ENCODE peak calls at places on chromosome 2, in ten cellular contexts. F is neural progenitor cell; N is PC-3; Q is CD8-positive, alpha-beta T cell; J is WERI-Rb-1; K is AG04450; G is dorsolateral prefrontal cortex; L is A549; B is keratinocyte; O is IMR-90. X is an unnamed sample.

GRCh38 chr2:10000541-10000940 is 42.8 kb upstream of the KLF11 start:
- DNase-seq in J (no peak), Q (no peak), G (peak), B (no peak), L (no peak), K (no peak), O (no peak), N (no peak), F (no peak), X (no peak)

GRCh38 chr2:121696410-121696930 is 40.2 kb downstream of the NIFK start:
- DNase-seq in B (no peak), G (no peak), Q (no peak), L (no peak), K (no peak), O (no peak), J (no peak), N (no peak), F (no peak), X (no peak)

GRCh38 chr2:65974067-65974723 is 460.7 kb upstream of the MEIS1 start:
- DNase-seq in B (no peak), N (peak), G (no peak), J (no peak), L (no peak), Q (no peak), K (no peak), O (no peak), F (no peak), X (no peak)

GRCh38 chr2:27148801-27149439 is at the start of gene TCF23:
- DNase-seq in O (no peak), G (no peak), K (no peak), B (no peak), J (no peak), N (no peak), Q (no peak), F (no peak), L (no peak), X (no peak)

GRCh38 chr2:191178066-191178701 is 27.4 kb upstream of the STAT4 start:
- DNase-seq in O (no peak), N (no peak), G (no peak), Q (no peak), K (no peak), F (no peak), J (no peak), B (no peak), L (no peak), X (no peak)

GRCh38 chr2:149236413-149236812 is 94.0 kb upstream of the LYPD6 start:
- DNase-seq in F (no peak), J (no peak), O (no peak), K (no peak), G (no peak), B (no peak), Q (no peak), L (no peak), N (no peak), X (no peak)

GRCh38 chr2:20565101-20565622 is 85.7 kb downstream of the HS1BP3 start:
- DNase-seq in L (no peak), N (no peak), B (no peak), J (no peak), F (no peak), G (no peak), O (no peak), Q (no peak), K (no peak), X (no peak)

GRCh38 chr2:233400341-233400740 is 46.0 kb downstream of the DGKD start:
- DNase-seq in K (no peak), L (no peak), B (no peak), F (no peak), G (no peak), N (no peak), Q (no peak), J (no peak), O (no peak), X (no peak)

GRCh38 chr2:27915191-27915590 is 24.7 kb downstream of the BABAM2 start:
- DNase-seq in F (no peak), O (no peak), B (no peak), L (no peak), N (no peak), G (no peak), J (no peak), K (no peak), Q (no peak), X (no peak)

GRCh38 chr2:177093384-177093783 is 119.2 kb upstream of the HNRNPA3 start:
- DNase-seq in K (no peak), O (no peak), Q (no peak), B (no peak), J (no peak), N (no peak), L (no peak), G (no peak), F (no peak), X (no peak)

GRCh38 chr2:95232232-95232631 is 24.9 kb downstream of the ZNF892 start:
- DNase-seq in G (no peak), L (no peak), N (peak), O (no peak), B (no peak), F (no peak), J (no peak), Q (no peak), K (no peak), X (no peak)

GRCh38 chr2:121257476-121257831 is 27.5 kb downstream of the TFCP2L1 start:
- DNase-seq in Q (no peak), N (no peak), L (no peak), F (no peak), B (no peak), K (no peak), G (no peak), O (no peak), J (no peak), X (no peak)

GRCh38 chr2:221572180-221572820 is at the start of gene EPHA4:
- DNase-seq in G (peak), F (peak), N (peak), O (peak), B (no peak), K (peak), J (peak), Q (peak), L (peak), X (peak)

GRCh38 chr2:48607307-48608014 is 10.2 kb upstream of the GTF2A1L start:
- DNase-seq in B (no peak), G (peak), Q (no peak), O (peak), J (no peak), N (peak), F (no peak), L (no peak), K (no peak), X (no peak)

GRCh38 chr2:174749793-174750192 is 14.5 kb downstream of the CHRNA1 start:
- DNase-seq in J (no peak), B (no peak), L (no peak), Q (no peak), O (no peak), F (no peak), N (no peak), G (no peak), K (no peak), X (no peak)

GRCh38 chr2:229261599-229261998 is 9.5 kb downstream of the PID1 start:
- DNase-seq in O (no peak), B (no peak), N (no peak), J (no peak), K (no peak), F (no peak), G (no peak), Q (no peak), L (no peak), X (no peak)

GRCh38 chr2:74815955-74816354 is 18.0 kb upstream of the HK2 start:
- DNase-seq in K (no peak), F (no peak), J (no peak), B (no peak), O (no peak), N (no peak), Q (no peak), L (no peak), G (no peak), X (no peak)

GRCh38 chr2:52818958-52819357 is 948.6 kb upstream of the CHAC2 start:
- DNase-seq in O (no peak), B (no peak), G (no peak), N (no peak), Q (no peak), F (no peak), L (no peak), J (no peak), K (no peak), X (no peak)

GRCh38 chr2:233118601-233119000 is 58.5 kb downstream of the INPP5D start:
- DNase-seq in Q (no peak), N (no peak), G (no peak), K (no peak), F (no peak), O (no peak), L (no peak), J (no peak), B (no peak), X (no peak)

GRCh38 chr2:17271401-17271800 is 246.8 kb downstream of the RAD51AP2 start:
- DNase-seq in N (no peak), F (no peak), Q (no peak), G (no peak), L (no peak), K (no peak), O (no peak), B (no peak), J (no peak), X (no peak)

GRCh38 chr2:28250006-28250405 is 142.7 kb upstream of the FOSL2 start:
- DNase-seq in F (no peak), B (peak), O (peak), G (no peak), N (peak), L (peak), K (peak), J (no peak), Q (no peak), X (no peak)

GRCh38 chr2:94995516-94995915 is 30.0 kb upstream of the MAL start:
- DNase-seq in J (no peak), F (no peak), L (no peak), N (no peak), K (no peak), B (no peak), G (no peak), Q (no peak), O (no peak), X (peak)

GRCh38 chr2:33034784-33035183 is 88.0 kb downstream of the LTBP1 start:
- DNase-seq in F (no peak), K (no peak), J (no peak), B (no peak), L (no peak), Q (no peak), O (no peak), N (peak), G (no peak), X (no peak)

GRCh38 chr2:68726608-68727367 is 7.8 kb upstream of the ARHGAP25 start:
- DNase-seq in L (no peak), K (no peak), G (no peak), N (peak), O (no peak), B (no peak), F (no peak), J (no peak), Q (peak), X (no peak)

GRCh38 chr2:98902209-98903063 is 33.6 kb downstream of the CRACDL start:
- DNase-seq in Q (no peak), O (no peak), G (no peak), B (no peak), K (no peak), N (no peak), F (no peak), L (no peak), J (peak), X (no peak)

GRCh38 chr2:219688560-219689445 is 61.4 kb downstream of the SLC4A3 start:
- DNase-seq in L (no peak), N (peak), J (no peak), G (no peak), O (peak), Q (no peak), F (no peak), B (peak), K (no peak), X (no peak)

GRCh38 chr2:195562624-195563566 is 94.1 kb upstream of the SLC39A10 start:
- DNase-seq in O (peak), J (no peak), L (no peak), N (peak), Q (no peak), K (no peak), B (no peak), G (no peak), F (no peak), X (no peak)

GRCh38 chr2:39542523-39542922 is 105.4 kb upstream of the MAP4K3 start:
- DNase-seq in K (no peak), N (no peak), J (peak), O (no peak), G (no peak), B (no peak), Q (no peak), F (peak), L (no peak), X (no peak)

GRCh38 chr2:39537150-39537549 is 100.1 kb upstream of the MAP4K3 start:
- DNase-seq in O (no peak), L (no peak), K (no peak), J (no peak), N (no peak), F (no peak), Q (no peak), B (no peak), G (no peak), X (no peak)

GRCh38 chr2:39538713-39539112 is 101.6 kb upstream of the MAP4K3 start:
- DNase-seq in G (no peak), J (no peak), N (no peak), B (no peak), O (no peak), L (no peak), F (no peak), Q (no peak), K (no peak), X (no peak)

GRCh38 chr2:39545957-39546356 is 108.9 kb upstream of the MAP4K3 start:
- DNase-seq in J (no peak), B (no peak), Q (no peak), K (no peak), O (no peak), N (peak), G (no peak), F (no peak), L (no peak), X (no peak)

DNA sequence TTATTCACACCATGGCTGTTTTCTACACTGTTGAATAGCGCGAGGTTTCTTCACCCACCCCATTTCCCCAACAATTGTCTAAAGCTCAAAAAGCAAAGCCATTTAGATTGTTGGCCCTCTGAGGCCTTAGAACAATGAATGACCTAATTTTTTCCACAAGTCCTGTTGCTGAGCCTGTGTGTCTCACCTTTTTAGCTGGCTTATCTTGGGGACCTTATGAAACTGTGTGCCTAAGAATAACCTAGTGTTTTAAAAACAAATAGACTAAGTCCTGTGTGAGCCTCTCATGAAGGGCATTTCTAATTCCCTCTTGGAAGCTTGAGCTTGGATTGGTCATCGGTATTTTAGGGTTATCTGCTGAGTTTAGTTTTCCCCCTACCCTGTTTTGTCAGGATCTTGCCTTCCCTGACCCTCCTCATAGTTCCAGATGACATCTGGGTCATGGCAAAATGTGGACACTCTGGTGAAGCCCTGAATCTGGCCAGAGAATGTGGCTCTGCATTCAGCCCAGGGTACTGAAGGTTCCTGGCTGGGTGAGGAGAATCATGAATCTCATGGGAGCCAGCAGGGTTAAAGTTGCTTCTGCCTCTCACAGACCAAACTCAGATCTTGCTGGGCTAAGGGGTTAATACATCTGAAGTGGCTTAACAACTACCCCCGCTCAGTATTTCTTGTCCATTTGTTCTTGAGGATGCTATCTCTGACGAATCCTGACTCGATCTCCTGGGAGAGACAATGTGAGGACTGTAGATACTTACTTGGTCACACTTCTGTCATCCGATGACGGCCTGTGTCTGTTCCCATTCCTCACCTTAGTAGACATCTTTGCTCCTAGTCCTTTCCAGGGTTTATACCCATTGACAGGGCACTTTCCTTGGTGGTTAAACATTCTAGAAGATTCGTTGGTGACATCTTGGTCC is 104.2 kb upstream of the MAP4K3 start:
- DNase-seq in B (no peak), G (no peak), Q (no peak), N (no peak), F (no peak), K (no peak), J (no peak), O (no peak), L (no peak), X (no peak)
- H3K4me3 ChIP-seq in B (no peak), G (no peak), Q (no peak), N (no peak), F (no peak), K (no peak), J (no peak), O (no peak), L (no peak), X (no peak)

DNA sequence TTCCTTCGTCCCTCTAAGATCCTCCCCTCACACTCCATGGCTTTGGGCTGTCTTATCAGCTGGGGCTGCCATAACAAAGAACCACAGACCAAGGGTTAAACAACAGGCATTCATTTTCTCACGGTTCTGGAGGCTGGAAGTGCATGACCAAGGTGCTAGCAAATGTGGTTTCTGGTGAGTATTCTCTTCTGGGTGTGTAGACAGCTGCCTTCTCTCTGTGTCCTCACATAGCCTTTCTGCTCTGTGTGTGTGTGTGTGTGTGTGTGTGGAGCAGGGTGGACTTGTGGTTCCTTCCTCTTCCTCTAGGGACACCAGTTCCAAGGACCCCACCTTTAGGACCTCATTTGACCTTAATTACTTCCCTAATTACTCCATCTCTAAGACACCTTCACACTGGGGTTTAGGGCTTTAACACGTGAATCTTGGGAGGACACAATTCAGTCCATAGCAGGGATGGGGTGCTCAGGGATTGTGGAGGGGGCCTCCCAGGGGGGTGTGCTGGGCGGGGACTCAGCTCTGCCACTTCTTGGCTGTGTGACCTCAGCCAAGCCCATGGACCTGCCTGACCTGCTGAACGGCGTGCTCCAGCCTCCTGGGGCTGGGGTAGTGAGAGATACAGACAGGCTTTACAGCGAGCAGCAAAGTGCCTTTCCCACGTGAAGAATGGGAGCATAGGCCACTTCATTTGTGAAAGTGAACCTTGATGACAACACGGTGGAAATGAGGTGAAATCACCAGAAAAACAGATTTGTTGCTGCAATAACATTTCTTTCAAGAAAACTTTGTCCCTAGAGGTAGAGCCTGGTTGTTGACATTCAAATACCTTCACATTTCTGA is 38.1 kb downstream of the ACKR3 start:
- DNase-seq in B (no peak), N (no peak), L (no peak), G (no peak), Q (no peak), F (peak), O (peak), K (no peak), J (peak), X (no peak)
- TF ChIP-seq CTCF in B (peak), N (peak), L (no peak), G (no peak), Q (no peak), F (peak), O (no peak), K (no peak), J (peak), X (no peak)

GRCh38 chr2:217026570-217026969 is 166.7 kb upstream of the TNP1 start:
- DNase-seq in O (no peak), F (no peak), B (no peak), J (no peak), Q (no peak), L (no peak), N (no peak), K (no peak), G (no peak), X (no peak)

GRCh38 chr2:217023611-217024010 is 163.7 kb upstream of the TNP1 start:
- DNase-seq in F (no peak), G (no peak), O (no peak), N (no peak), B (no peak), L (no peak), K (no peak), Q (no peak), J (no peak), X (no peak)

GRCh38 chr2:217026161-217026560 is 166.3 kb upstream of the TNP1 start:
- DNase-seq in B (no peak), K (no peak), G (no peak), L (no peak), O (no peak), N (no peak), J (no peak), F (no peak), Q (no peak), X (no peak)

GRCh38 chr2:217030081-217030480 is 170.2 kb upstream of the TNP1 start:
- DNase-seq in K (no peak), Q (no peak), N (no peak), J (no peak), F (no peak), B (no peak), L (no peak), G (no peak), O (no peak), X (no peak)

GRCh38 chr2:217027414-217027813 is 167.6 kb upstream of the TNP1 start:
- DNase-seq in L (no peak), B (no peak), Q (no peak), K (no peak), F (no peak), O (no peak), N (no peak), J (no peak), G (no peak), X (no peak)
- H3K4me3 ChIP-seq in L (no peak), B (no peak), Q (no peak), K (no peak), F (no peak), O (no peak), N (no peak), J (no peak), G (no peak), X (no peak)

GRCh38 chr2:157601807-157602206 is 26.9 kb downstream of the ACVR1C start:
- DNase-seq in O (no peak), Q (no peak), F (no peak), J (no peak), N (no peak), L (no peak), K (no peak), G (no peak), B (no peak), X (no peak)

GRCh38 chr2:157593411-157593810 is 35.3 kb downstream of the ACVR1C start:
- DNase-seq in L (no peak), O (no peak), Q (no peak), B (no peak), G (no peak), N (no peak), F (no peak), J (no peak), K (no peak), X (no peak)

GRCh38 chr2:157592374-157592773 is 36.3 kb downstream of the ACVR1C start:
- DNase-seq in J (no peak), K (no peak), Q (no peak), O (no peak), G (no peak), L (no peak), B (no peak), F (no peak), N (no peak), X (no peak)

GRCh38 chr2:157592983-157593382 is 35.7 kb downstream of the ACVR1C start:
- DNase-seq in B (no peak), J (no peak), Q (no peak), O (peak), K (no peak), N (peak), G (no peak), F (no peak), L (no peak), X (no peak)

DNA sequence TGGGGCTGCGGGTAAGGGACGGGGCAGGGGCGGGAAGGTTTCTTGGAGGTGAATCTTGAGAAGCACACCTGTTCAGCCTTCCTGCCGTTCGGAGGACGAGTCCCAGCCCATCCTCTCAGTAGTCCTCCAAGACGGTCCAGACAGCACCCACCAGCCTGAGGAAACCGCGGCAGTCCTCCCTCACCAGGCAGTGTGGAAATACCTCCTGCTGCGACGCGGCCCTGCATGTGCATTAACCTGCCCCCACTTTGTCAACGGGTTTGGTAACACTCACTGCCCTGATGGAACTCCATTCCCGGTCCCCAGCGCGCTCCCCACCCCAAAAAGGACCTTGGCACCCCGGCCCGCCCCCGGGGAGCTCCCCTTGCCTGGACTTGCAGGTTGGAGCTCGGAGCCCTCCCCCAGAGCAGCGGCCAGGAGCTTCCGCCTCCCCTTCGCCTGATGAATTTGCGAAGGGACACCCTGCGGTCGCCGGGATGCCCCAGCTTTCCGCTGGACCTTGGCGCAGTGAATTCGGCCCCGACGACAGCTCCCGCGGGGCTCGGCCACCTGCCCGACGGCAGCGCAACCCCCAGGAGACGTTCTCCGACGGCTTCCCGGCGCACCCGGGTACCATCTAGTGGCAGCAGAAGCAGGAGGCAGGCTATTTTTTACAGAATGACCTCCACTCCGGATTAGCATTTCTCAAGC is 31.5 kb downstream of the ACVR1C start:
- DNase-seq in K (no peak), L (peak), Q (peak), N (peak), G (no peak), O (peak), J (no peak), B (no peak), F (peak), X (peak)
- TF ChIP-seq CTCF in K (peak), L (peak), Q (peak), N (peak), G (peak), O (peak), J (no peak), B (peak), F (peak), X (peak)

X was measured in lower lobe of right lung.